ENCODE peak calls at places on chromosome 13, in ten cellular contexts. N is adrenal gland, D is heart left ventricle, W is IMR-90, V is stomach, Q is body of pancreas, E is endothelial cell of umbilical vein, R is upper lobe of left lung, A is HepG2, G is HCT116. K is an unnamed sample. For H3K27me3, the result is how much of the 10 kb centered on the place peaks cover.

GRCh38 chr13:113991191-113991669 is 17.4 kb upstream of the C13orf46 start:
- DNase-seq in Q (peak), G (no peak), D (no peak), E (no peak), W (no peak), N (no peak), R (no peak), A (no peak), V (no peak), K (no peak)

GRCh38 chr13:97141564-97142005 is 80.5 kb upstream of the MBNL2 start:
- DNase-seq in Q (peak), G (peak), W (peak), E (peak), D (no peak), R (peak), V (peak), A (peak), N (peak), K (no peak)

GRCh38 chr13:46831588-46832194 is 34.7 kb upstream of the ESD start:
- DNase-seq in W (peak), G (peak), V (no peak), N (peak), A (peak), Q (no peak), E (peak), R (no peak), D (no peak), K (no peak)

GRCh38 chr13:75492389-75492788 is 10.4 kb upstream of the TBC1D4 start:
- DNase-seq in N (no peak), A (no peak), V (no peak), Q (no peak), G (no peak), R (no peak), W (peak), E (no peak), D (no peak), K (no peak)

GRCh38 chr13:102141625-102142472 is 260.0 kb downstream of the FGF14 start:
- DNase-seq in A (peak), V (no peak), D (no peak), W (peak), G (no peak), N (no peak), R (no peak), E (peak), Q (no peak), K (no peak)

GRCh38 chr13:109366521-109366920 is 419.9 kb downstream of the IRS2 start:
- DNase-seq in A (no peak), W (peak), E (no peak), V (no peak), R (no peak), D (no peak), N (no peak), Q (no peak), G (no peak), K (no peak)

GRCh38 chr13:20363604-20364003 is 131.5 kb upstream of the GJB6 start:
- DNase-seq in R (no peak), E (no peak), D (no peak), A (no peak), W (no peak), V (no peak), G (no peak), N (no peak), Q (no peak), K (no peak)

GRCh38 chr13:112776971-112777370 is 87.1 kb downstream of the ATP11A start:
- DNase-seq in Q (no peak), E (no peak), G (no peak), N (no peak), D (no peak), R (no peak), W (no peak), V (no peak), A (no peak), K (no peak)

GRCh38 chr13:108728370-108728769 is 99.0 kb downstream of the MYO16 start:
- DNase-seq in N (no peak), G (peak), W (no peak), Q (no peak), V (no peak), A (peak), D (no peak), E (no peak), R (no peak), K (no peak)

DNA sequence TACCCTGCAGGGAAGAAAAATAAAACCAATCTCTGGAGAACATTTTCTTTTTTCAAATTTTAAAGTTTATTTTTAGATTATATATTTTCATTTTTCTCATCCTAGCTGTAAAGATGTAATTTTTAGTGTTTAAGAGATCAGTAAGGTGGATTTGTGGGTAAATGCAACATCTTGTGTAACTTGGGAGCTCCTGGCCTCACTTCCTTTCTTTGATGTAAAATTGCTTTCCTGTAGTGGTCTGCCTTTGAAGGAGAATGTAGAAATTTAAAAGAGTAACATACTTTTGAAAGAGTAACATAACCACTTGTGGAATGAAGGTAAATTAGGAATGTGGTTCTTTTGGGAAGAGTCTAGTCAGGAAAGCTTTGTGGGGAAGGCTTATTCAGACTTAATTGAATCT is 95.7 kb upstream of the AKAP11 start:
- DNase-seq in V (no peak), Q (no peak), D (no peak), G (no peak), E (no peak), A (no peak), R (no peak), N (no peak), W (no peak), K (no peak)
- TF ChIP-seq POLR2A in V (no peak), Q (no peak), D (no peak), G (no peak), E (no peak), A (no peak), R (no peak), N (no peak), W (no peak), K (no peak)

GRCh38 chr13:99979453-99980200 is 2.0 kb upstream of the ZIC2 start:
- DNase-seq in A (no peak), E (no peak), W (no peak), Q (no peak), G (no peak), R (peak), D (no peak), V (peak), N (no peak), K (no peak)
- H3K27me3 ChIP-seq in A (under half), E (half or more), W (half or more), Q (under half), G (under half), R (half or more), D (half or more), V (half or more), N (half or more), K (under half)

DNA sequence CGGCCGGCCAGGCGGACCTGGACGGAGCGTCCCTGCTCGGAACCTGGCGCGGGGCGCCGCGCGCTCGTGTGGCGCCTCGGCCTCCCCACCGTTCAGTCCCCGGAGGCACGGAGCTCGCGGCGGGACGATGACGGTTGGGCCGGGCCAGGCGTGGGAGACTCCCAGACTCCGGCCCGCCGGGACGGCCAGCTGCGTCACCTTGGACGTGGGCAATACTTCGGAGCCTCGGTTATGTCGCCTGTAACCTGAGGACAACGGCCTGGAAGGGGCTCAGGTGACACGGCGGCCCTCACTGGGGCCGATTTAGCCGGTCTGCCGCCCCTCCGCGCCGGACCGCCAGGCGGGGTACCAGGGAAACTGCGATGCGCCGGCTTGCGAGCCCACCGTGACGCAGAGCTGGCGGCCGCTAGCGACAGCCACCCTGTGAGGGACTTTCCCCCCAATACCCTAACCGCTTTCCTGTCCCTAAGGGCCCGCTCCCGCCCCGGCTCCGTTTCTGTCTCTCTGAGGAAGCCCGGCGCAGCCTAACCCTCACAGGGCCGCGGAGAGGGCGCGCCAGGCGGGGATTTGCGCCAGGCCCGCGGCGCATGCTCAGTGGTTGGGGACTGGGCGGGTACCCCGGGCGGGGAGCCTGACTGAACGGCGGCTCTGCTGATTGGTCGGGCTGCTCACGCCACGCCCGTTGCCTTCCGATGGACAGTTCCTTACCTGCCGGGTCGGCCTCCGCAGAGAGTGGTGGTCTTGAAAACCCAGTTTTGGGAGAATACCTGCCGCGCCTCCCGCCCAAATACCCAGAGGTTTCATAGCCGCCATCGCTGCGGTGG is 109.5 kb upstream of the DOCK9 start:
- DNase-seq in E (peak), G (peak), W (peak), R (peak), D (peak), V (peak), N (peak), Q (peak), A (peak), K (peak)
- TF ChIP-seq POLR2A in E (no peak), G (peak), W (no peak), R (peak), D (peak), V (no peak), N (peak), Q (peak), A (no peak), K (peak)

GRCh38 chr13:26053418-26053980 is 1.7 kb upstream of the SHISA2 start:
- DNase-seq in A (no peak), G (no peak), Q (no peak), D (no peak), N (no peak), V (no peak), W (no peak), E (no peak), R (no peak), K (no peak)

GRCh38 chr13:26052136-26052736 is 420 bp upstream of the SHISA2 start:
- DNase-seq in V (no peak), N (no peak), E (no peak), Q (no peak), A (no peak), G (no peak), D (no peak), R (no peak), W (no peak), K (no peak)

GRCh38 chr13:26048745-26049144 is 3.1 kb downstream of the SHISA2 start:
- DNase-seq in D (no peak), G (no peak), E (no peak), A (no peak), Q (no peak), V (no peak), R (no peak), W (no peak), N (no peak), K (no peak)

GRCh38 chr13:26050568-26051230 is 1.1 kb downstream of the SHISA2 start:
- DNase-seq in G (no peak), A (no peak), E (peak), N (no peak), W (no peak), V (peak), R (peak), Q (peak), D (peak), K (no peak)

DNA sequence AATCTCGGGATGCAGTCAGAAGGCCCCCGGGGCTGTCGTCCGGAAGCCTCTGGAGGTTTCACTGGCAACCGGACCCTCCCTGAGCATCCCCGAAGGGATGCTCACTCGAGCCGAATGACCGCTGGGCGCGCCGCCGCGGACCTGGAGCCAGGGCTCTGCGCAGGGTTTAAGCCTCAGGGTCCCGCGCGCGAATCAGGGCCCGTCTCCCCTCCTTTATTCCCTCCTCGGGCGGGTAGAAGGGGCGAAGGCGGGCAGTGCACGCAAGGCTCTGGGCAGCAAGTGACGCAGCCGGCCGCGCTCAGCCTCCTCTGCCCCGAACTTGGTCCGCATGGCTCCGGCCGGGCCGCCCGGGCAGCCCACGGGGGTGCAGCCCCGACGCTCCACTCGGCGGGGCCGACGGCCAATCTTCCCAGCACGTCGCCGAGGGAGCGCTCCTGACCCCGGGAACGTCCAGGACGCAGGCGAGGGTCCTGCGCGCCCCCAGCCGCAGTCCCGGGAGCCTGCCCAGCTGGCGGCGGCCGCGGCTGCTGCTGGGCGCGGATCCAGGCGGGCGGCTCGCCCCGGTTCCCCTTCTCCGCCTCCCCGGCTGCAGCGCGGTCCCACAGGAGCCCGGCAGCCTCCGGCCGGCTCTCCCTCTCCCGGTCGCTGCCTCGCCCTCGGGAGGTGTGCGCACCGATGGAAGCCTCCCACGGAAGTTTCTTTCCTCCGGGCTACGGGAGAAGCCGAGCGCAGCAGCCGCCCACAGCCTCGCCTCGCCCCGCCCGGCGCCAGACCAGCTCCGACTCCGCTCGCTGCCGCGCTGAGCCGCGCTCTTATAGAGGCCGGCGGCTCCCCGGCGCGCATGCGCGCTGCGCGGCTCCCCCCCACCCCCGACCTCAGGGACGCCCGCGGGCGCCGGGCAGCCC is at the start of gene SHISA2:
- DNase-seq in N (peak), G (no peak), V (peak), R (peak), E (peak), D (peak), W (peak), Q (peak), A (no peak), K (no peak)
- H3K27me3 ChIP-seq in N (half or more), G (under half), V (half or more), R (under half), E (under half), D (half or more), W (under half), Q (under half), A (under half), K (under half)

K was measured in ovary.